ENCODE peak calls at places on chromosomes 6 and 20, in six cellular contexts. M is trophoblast cell, Q is IMR-90, L is H1, P is H9, V is mesenchymal stem cell. B is an unnamed sample.

GRCh38 chr20:6993016-6993415 is 225.5 kb downstream of the BMP2 start:
- DNase-seq in M (no peak), Q (no peak), L (no peak), P (no peak), V (no peak), B (no peak)

GRCh38 chr6:87154641-87155271 is 609 bp upstream of the ZNF292 start:
- DNase-seq in M (peak), Q (peak), L (no peak), P (no peak), V (peak), B (no peak)

GRCh38 chr6:163554663-163555062 is 140.1 kb downstream of the QKI start:
- DNase-seq in M (peak), Q (peak), L (peak), P (peak), V (peak), B (no peak)

GRCh38 chr6:142055219-142055618 is 77.5 kb upstream of the GJE1 start:
- DNase-seq in M (no peak), Q (no peak), L (no peak), P (no peak), V (no peak), B (no peak)

GRCh38 chr20:13259921-13260320 is 38.8 kb downstream of the ISM1 start:
- DNase-seq in M (no peak), Q (no peak), L (no peak), P (no peak), V (no peak), B (no peak)

GRCh38 chr6:25670793-25671513 is 18.9 kb downstream of the SCGN start:
- DNase-seq in M (peak), Q (no peak), L (no peak), P (no peak), V (no peak), B (no peak)

GRCh38 chr6:89148016-89148750 is 2.3 kb downstream of the PM20D2 start:
- DNase-seq in M (no peak), Q (peak), L (no peak), P (no peak), V (no peak), B (no peak)

GRCh38 chr6:37033255-37033654 is 27.8 kb downstream of the FGD2 start:
- DNase-seq in M (peak), Q (peak), L (no peak), P (no peak), V (peak), B (no peak)

GRCh38 chr6:118281291-118281690 is 266.8 kb upstream of the PLN start:
- DNase-seq in M (no peak), Q (no peak), L (no peak), P (peak), V (no peak), B (no peak)

GRCh38 chr6:47722178-47722577 is 23.8 kb downstream of the ADGRF4 start:
- DNase-seq in M (no peak), Q (no peak), L (no peak), P (no peak), V (no peak), B (no peak)

GRCh38 chr20:56440346-56441007 is 27.9 kb upstream of the RTF2 start:
- DNase-seq in M (no peak), Q (no peak), L (no peak), P (no peak), V (peak), B (no peak)

GRCh38 chr6:33299237-33299944 is 649 bp upstream of the RGL2 start:
- DNase-seq in M (peak), Q (peak), L (peak), P (peak), V (peak), B (peak)

GRCh38 chr20:32278199-32278643 is 770 bp downstream of the KIF3B start:
- DNase-seq in M (peak), Q (peak), L (no peak), P (no peak), V (peak), B (no peak)

GRCh38 chr6:5151955-5152401 is 66.8 kb downstream of the PPP1R3G start:
- DNase-seq in M (no peak), Q (peak), L (no peak), P (no peak), V (no peak), B (no peak)

GRCh38 chr6:33477864-33478263 is 23.5 kb downstream of the ZBTB9 start:
- DNase-seq in M (no peak), Q (no peak), L (no peak), P (no peak), V (no peak), B (no peak)

GRCh38 chr6:145015739-145016558 is 719.4 kb downstream of the EPM2A start:
- DNase-seq in M (peak), Q (peak), L (no peak), P (no peak), V (peak), B (no peak)

GRCh38 chr20:31967830-31968249 is at the start of gene XKR7:
- DNase-seq in M (no peak), Q (no peak), L (peak), P (peak), V (no peak), B (peak)

GRCh38 chr6:99013145-99013544 is 65.4 kb upstream of the FBXL4 start:
- DNase-seq in M (peak), Q (peak), L (no peak), P (no peak), V (peak), B (no peak)

GRCh38 chr6:48826318-48826595 is 636.8 kb downstream of the MMUT start:
- DNase-seq in M (no peak), Q (no peak), L (no peak), P (no peak), V (no peak), B (no peak)

GRCh38 chr20:25987073-25987927 is 290.6 kb upstream of the ZNF337 start:
- DNase-seq in M (peak), Q (peak), L (no peak), P (peak), V (no peak), B (no peak)

GRCh38 chr6:158143700-158144099 is 24.4 kb downstream of the SERAC1 start:
- DNase-seq in M (no peak), Q (peak), L (no peak), P (peak), V (no peak), B (no peak)

GRCh38 chr6:137155830-137156229 is 17.6 kb downstream of the IL22RA2 start:
- DNase-seq in M (peak), Q (no peak), L (no peak), P (no peak), V (peak), B (no peak)

GRCh38 chr6:148435386-148435785 is 92.7 kb downstream of the SASH1 start:
- DNase-seq in M (peak), Q (peak), L (no peak), P (no peak), V (peak), B (no peak)

GRCh38 chr6:136446579-136447182 is 103.5 kb downstream of the MAP7 start:
- DNase-seq in M (no peak), Q (peak), L (no peak), P (no peak), V (no peak), B (no peak)

GRCh38 chr20:23257848-23258746 is 92.5 kb upstream of the NXT1 start:
- DNase-seq in M (peak), Q (peak), L (peak), P (no peak), V (peak), B (no peak)

GRCh38 chr20:35719717-35720116 is 20.5 kb downstream of the ROMO1 start:
- DNase-seq in M (no peak), Q (no peak), L (no peak), P (no peak), V (no peak), B (no peak)

GRCh38 chr20:18055261-18055660 is 2.5 kb downstream of the OVOL2 start:
- DNase-seq in M (peak), Q (no peak), L (no peak), P (peak), V (no peak), B (no peak)

GRCh38 chr6:130018292-130018829 is at the start of gene L3MBTL3:
- DNase-seq in M (peak), Q (peak), L (peak), P (peak), V (peak), B (peak)

GRCh38 chr6:21438237-21438985 is 155.1 kb upstream of the SOX4 start:
- DNase-seq in M (no peak), Q (no peak), L (no peak), P (no peak), V (no peak), B (no peak)

GRCh38 chr6:32114853-32115252 is 5.7 kb upstream of the TNXB start:
- DNase-seq in M (no peak), Q (peak), L (no peak), P (no peak), V (peak), B (no peak)

GRCh38 chr6:70225052-70225451 is 77.8 kb downstream of the COL9A1 start:
- DNase-seq in M (no peak), Q (no peak), L (no peak), P (no peak), V (no peak), B (no peak)

GRCh38 chr6:4940416-4940815 is 63.4 kb downstream of the RPP40 start:
- DNase-seq in M (no peak), Q (no peak), L (peak), P (no peak), V (no peak), B (no peak)

GRCh38 chr6:28408076-28408802 is 8.7 kb upstream of the ZSCAN12 start:
- DNase-seq in M (peak), Q (peak), L (no peak), P (no peak), V (peak), B (no peak)

GRCh38 chr6:146595981-146596731 is 2.6 kb upstream of the ADGB start:
- DNase-seq in M (peak), Q (no peak), L (no peak), P (no peak), V (no peak), B (no peak)

GRCh38 chr6:125913864-125914351 is 42.7 kb upstream of the HINT3 start:
- DNase-seq in M (peak), Q (peak), L (no peak), P (no peak), V (peak), B (no peak)
- H3K14ac ChIP-seq in M (no peak), Q (peak), L (no peak), P (no peak), V (no peak), B (no peak)

GRCh38 chr6:3209114-3210023 is 18.1 kb downstream of the TUBB2B start:
- DNase-seq in M (peak), Q (peak), L (peak), P (peak), V (peak), B (no peak)
- H2AFZ ChIP-seq in M (no peak), Q (peak), L (peak), P (no peak), V (no peak), B (peak)

GRCh38 chr6:113995632-113996031 is 24.7 kb upstream of the HDAC2 start:
- DNase-seq in M (peak), Q (peak), L (peak), P (peak), V (peak), B (no peak)

GRCh38 chr6:113999284-113999683 is 28.3 kb upstream of the HDAC2 start:
- DNase-seq in M (no peak), Q (no peak), L (no peak), P (no peak), V (no peak), B (no peak)

GRCh38 chr6:113997106-113997505 is 26.2 kb upstream of the HDAC2 start:
- DNase-seq in M (peak), Q (peak), L (no peak), P (no peak), V (peak), B (no peak)

GRCh38 chr6:114000066-114000465 is 29.1 kb upstream of the HDAC2 start:
- DNase-seq in M (no peak), Q (peak), L (no peak), P (no peak), V (no peak), B (no peak)

DNA sequence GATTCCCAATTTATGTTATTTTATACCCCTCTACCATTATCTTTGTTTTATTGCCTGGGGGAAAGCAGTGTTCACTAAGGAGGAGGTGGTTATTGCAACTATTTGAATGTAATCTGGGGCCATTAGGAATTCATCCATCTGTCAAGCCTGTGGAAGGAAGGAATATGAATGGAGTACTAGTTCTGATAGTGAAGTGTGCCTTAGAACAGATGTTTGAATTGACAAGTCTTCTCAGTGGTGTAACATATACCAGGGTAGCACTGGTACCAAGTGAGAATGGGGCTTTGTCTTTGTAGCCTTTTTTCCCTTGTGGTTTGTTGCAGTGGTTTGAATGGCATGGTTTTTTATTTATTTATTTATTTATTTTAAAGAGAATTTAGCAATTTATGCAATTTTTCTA is 27.9 kb upstream of the HDAC2 start:
- DNase-seq in M (no peak), Q (no peak), L (no peak), P (no peak), V (no peak), B (no peak)
- H2BK5ac ChIP-seq in M (no peak), Q (peak), L (no peak), P (no peak), V (no peak), B (no peak)

GRCh38 chr6:168333471-168333870 is 13.9 kb upstream of the DACT2 start:
- DNase-seq in M (no peak), Q (no peak), L (no peak), P (peak), V (no peak), B (no peak)

GRCh38 chr6:168334072-168334471 is 14.5 kb upstream of the DACT2 start:
- DNase-seq in M (peak), Q (no peak), L (no peak), P (no peak), V (no peak), B (no peak)

GRCh38 chr6:168336967-168337366 is 17.4 kb upstream of the DACT2 start:
- DNase-seq in M (peak), Q (no peak), L (no peak), P (no peak), V (no peak), B (no peak)

GRCh38 chr6:168333039-168333438 is 13.5 kb upstream of the DACT2 start:
- DNase-seq in M (peak), Q (no peak), L (no peak), P (no peak), V (no peak), B (no peak)

DNA sequence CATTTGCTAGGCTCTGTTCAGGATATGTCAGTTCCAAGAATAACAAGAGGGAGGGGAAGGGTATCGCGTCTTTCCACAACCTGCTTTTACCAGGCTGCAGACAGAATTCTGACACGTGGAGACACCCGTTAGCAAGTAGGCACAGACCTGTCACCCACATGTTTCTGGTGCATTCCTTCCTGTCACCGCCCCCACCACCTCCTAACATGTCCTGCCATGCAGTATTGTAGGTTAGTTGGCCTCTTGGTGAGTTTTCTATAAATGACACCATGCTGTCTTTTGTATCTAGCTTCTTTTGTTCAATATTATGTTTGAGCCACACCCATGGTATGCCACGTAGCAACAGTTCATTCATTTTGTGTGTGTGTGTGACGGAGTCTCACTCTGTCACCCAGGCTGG is 15.8 kb upstream of the DACT2 start:
- DNase-seq in M (no peak), Q (no peak), L (no peak), P (no peak), V (no peak), B (no peak)
- H3K14ac ChIP-seq in M (no peak), Q (no peak), L (no peak), P (no peak), V (no peak), B (no peak)

GRCh38 chr20:34579191-34579661 is 20.7 kb downstream of the MAP1LC3A start:
- DNase-seq in M (peak), Q (peak), L (no peak), P (no peak), V (peak), B (no peak)
- H2AFZ ChIP-seq in M (no peak), Q (peak), L (no peak), P (no peak), V (no peak), B (no peak)

B was measured in neuronal stem cell.